ENCODE peak calls at places on chromosomes 16 and 17, in nine cellular contexts. H is stimulated activated CD8-positive, alpha-beta memory T cell treated with anti-CD3 and anti-CD28 coated beads, Interleukin-15, amount 100 ng/mL, for 24 hours; M is Karpas-422; Y is CD8-positive, alpha-beta T cell; E is HTR-8/SVneo; F is lung; K is sciatic nerve; O is AG09319; L is stimulated activated CD4-positive, alpha-beta T cell treated with anti-CD3 and anti-CD28 coated beads, Interleukin-1b, Interleukin-23, amount 100 ng/mL, for 4 hours. J is an unnamed sample.

GRCh38 chr17:39125143-39125875 is 26.1 kb downstream of the PLXDC1 start:
- DNase-seq in K (no peak), F (no peak), Y (no peak), M (no peak), O (no peak), H (no peak), L (no peak), E (no peak), J (no peak)

GRCh38 chr16:6558133-6558532 is 774.5 kb upstream of the RBFOX1 start:
- DNase-seq in E (no peak), Y (no peak), M (no peak), F (no peak), L (no peak), K (no peak), O (no peak), H (no peak), J (no peak)

GRCh38 chr17:40095944-40096791 is 4.2 kb downstream of the NR1D1 start:
- DNase-seq in O (no peak), M (no peak), E (no peak), H (peak), Y (peak), L (peak), F (peak), K (peak), J (peak)

GRCh38 chr17:16872351-16872751 is 99.6 kb downstream of the TNFRSF13B start:
- DNase-seq in F (no peak), E (no peak), O (no peak), K (no peak), L (no peak), M (no peak), H (no peak), Y (no peak), J (no peak)

GRCh38 chr16:53091508-53092211 is 36.9 kb downstream of the CHD9 start:
- DNase-seq in O (peak), K (peak), M (peak), F (peak), L (no peak), H (no peak), E (no peak), Y (no peak), J (peak)

GRCh38 chr17:48631693-48632578 is 5.8 kb upstream of the HOXB9 start:
- DNase-seq in E (no peak), F (no peak), L (no peak), M (no peak), Y (no peak), O (no peak), K (peak), H (no peak), J (no peak)

GRCh38 chr16:80317132-80318098 is 223.4 kb upstream of the DYNLRB2 start:
- DNase-seq in E (no peak), M (no peak), K (no peak), H (no peak), F (no peak), Y (no peak), O (no peak), L (no peak), J (no peak)

GRCh38 chr17:45989759-45990158 is 9.3 kb upstream of the STH start:
- DNase-seq in Y (no peak), E (no peak), O (no peak), F (no peak), M (no peak), K (no peak), L (no peak), H (no peak), J (no peak)

GRCh38 chr17:32350662-32351418 is 883 bp downstream of the ZNF207 start:
- DNase-seq in H (no peak), M (peak), L (no peak), K (no peak), F (peak), Y (peak), O (no peak), E (no peak), J (no peak)

GRCh38 chr16:10940501-10941079 is 1.7 kb downstream of the DEXI start:
- DNase-seq in F (no peak), Y (no peak), O (no peak), K (no peak), E (no peak), M (peak), H (no peak), L (no peak), J (no peak)

GRCh38 chr16:2874032-2874431 is 9.0 kb upstream of the FLYWCH2 start:
- DNase-seq in M (no peak), L (no peak), E (no peak), F (no peak), H (no peak), O (no peak), Y (no peak), K (no peak), J (no peak)

GRCh38 chr17:927611-928461 is 51.7 kb downstream of the NXN start:
- DNase-seq in M (no peak), F (peak), K (no peak), H (no peak), E (peak), O (peak), L (no peak), Y (no peak), J (no peak)

GRCh38 chr16:49921106-49921505 is 65.2 kb upstream of the ZNF423 start:
- DNase-seq in E (no peak), L (no peak), H (no peak), O (no peak), M (no peak), Y (no peak), F (no peak), K (no peak), J (no peak)

GRCh38 chr17:44210342-44211192 is 8.9 kb downstream of the UBTF start:
- DNase-seq in O (no peak), H (peak), Y (peak), K (peak), M (peak), E (peak), L (peak), F (peak), J (peak)

GRCh38 chr16:519841-520687 is 7.4 kb upstream of the CAPN15 start:
- DNase-seq in E (no peak), Y (no peak), K (no peak), H (no peak), F (no peak), O (no peak), L (no peak), M (no peak), J (no peak)